ENCODE peak calls at places on chromosome 12, in five cellular contexts. N, B, R, W and S are unnamed samples.

GRCh38 chr12:91978143-91978542 is 167.5 kb downstream of the BTG1 start:
- DNase-seq in N (no peak), W (no peak), B (no peak), R (no peak), S (no peak)

GRCh38 chr12:50074936-50075807 is 10.0 kb upstream of the SMARCD1 start:
- DNase-seq in R (peak; percentile 93), W (peak; percentile 37), B (peak; percentile 82), N (peak; percentile 42), S (peak; percentile 82)

GRCh38 chr12:76762556-76762955 is 1.4 kb upstream of the ZDHHC17 start:
- DNase-seq in N (no peak), W (no peak), R (no peak), B (no peak), S (no peak)

GRCh38 chr12:79925492-79925891 is 9.4 kb downstream of the PPP1R12A start:
- DNase-seq in W (no peak), B (no peak), R (no peak), N (no peak), S (no peak)

GRCh38 chr12:29072631-29073030 is 76.4 kb upstream of the FAR2 start:
- DNase-seq in W (no peak), B (no peak), N (no peak), R (no peak), S (no peak)

GRCh38 chr12:122862872-122863701 is 27.8 kb downstream of the HIP1R start:
- DNase-seq in W (no peak), N (no peak), B (no peak), R (no peak), S (peak; percentile 78)

GRCh38 chr12:22350817-22351371 is 16.4 kb upstream of the ST8SIA1 start:
- DNase-seq in W (no peak), B (no peak), R (no peak), N (no peak), S (no peak)

GRCh38 chr12:2292560-2292959 is 239.8 kb downstream of the CACNA1C start:
- DNase-seq in W (no peak), R (no peak), N (no peak), B (no peak), S (no peak)

GRCh38 chr12:117045175-117045997 is 53.8 kb downstream of the TESC start:
- DNase-seq in N (no peak), B (no peak), W (no peak), R (no peak), S (peak; percentile 92)

GRCh38 chr12:65324551-65324950 is 46.1 kb downstream of the MSRB3 start:
- DNase-seq in N (no peak), R (no peak), W (no peak), B (no peak), S (no peak)

GRCh38 chr12:131850856-131851559 is 22.8 kb downstream of the MMP17 start:
- DNase-seq in R (no peak), B (no peak), W (no peak), N (no peak), S (no peak)

GRCh38 chr12:68784015-68784414 is 24.0 kb upstream of the MDM2 start:
- DNase-seq in R (no peak), N (no peak), W (no peak), B (no peak), S (peak; percentile 29)

GRCh38 chr12:1391722-1392121 is 202.7 kb downstream of the FBXL14 start:
- DNase-seq in R (no peak), W (no peak), B (no peak), N (peak; percentile 8), S (no peak)

DNA sequence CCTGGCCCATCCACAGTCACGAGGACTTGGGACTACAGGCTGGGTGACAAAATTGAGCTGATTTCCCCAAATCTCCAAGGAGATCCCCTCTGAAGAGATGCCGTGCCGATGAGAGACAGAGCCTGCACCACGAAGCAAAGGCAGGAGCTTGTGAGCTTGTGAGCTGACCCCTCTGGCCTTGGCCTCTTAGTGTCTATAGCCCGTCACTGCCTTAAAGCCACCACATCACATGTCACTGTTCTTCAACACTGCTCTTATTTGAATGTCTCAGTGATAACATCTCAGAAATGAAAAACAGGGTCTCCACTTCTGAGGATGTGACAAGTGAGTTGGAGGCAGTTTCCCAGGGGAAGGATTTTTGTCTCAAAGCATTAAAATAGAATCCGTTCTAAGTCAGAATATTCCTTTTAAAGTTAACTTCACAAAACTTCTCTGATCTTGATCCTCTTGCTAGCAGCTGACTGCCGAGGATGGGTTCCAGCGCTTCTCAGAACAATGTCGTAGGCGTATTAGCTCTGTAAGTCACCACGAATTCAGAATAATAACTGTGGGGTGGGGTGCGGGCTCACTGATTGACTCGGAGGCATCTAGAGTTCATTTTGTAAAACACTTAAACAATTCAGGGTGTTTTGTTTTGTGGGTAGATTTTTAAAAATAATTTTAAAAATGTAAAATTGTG is 37.5 kb downstream of the CHST11 start:
- DNase-seq in N (no peak), B (peak; percentile 50), W (peak; percentile 57), R (no peak), S (no peak)
- TF ChIP-seq SRF in N (no peak), B (no peak), W (no peak), R (no peak), S (no peak)

DNA sequence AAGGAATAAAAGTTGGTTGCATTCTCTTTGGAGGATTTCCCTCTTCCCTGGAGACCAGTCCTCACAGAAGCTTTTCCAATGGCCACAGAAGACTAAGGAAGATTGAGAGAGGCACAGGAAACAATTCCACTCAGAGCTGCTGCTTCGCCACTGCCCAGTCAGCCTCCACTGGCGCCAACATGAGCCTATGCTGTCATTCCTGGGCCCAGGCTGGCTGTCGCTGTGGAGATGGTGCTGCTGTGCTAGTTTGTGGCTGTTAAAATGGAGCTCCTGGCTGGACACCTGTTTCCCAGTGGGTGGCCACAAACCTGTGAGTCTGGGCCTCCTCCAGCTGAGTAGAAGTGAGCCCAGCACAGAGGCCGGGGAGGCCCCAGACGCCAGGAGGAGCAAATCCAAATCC is 6.6 kb downstream of the P2RX7 start:
- DNase-seq in R (no peak), B (no peak), N (no peak), W (no peak), S (no peak)
- TF ChIP-seq SRF in R (no peak), B (no peak), N (no peak), W (no peak), S (no peak)

GRCh38 chr12:124762384-124762783 is 101.3 kb downstream of the SCARB1 start:
- DNase-seq in R (no peak), W (no peak), N (no peak), B (no peak), S (no peak)

GRCh38 chr12:124760548-124760947 is 103.1 kb downstream of the SCARB1 start:
- DNase-seq in R (no peak), B (no peak), W (no peak), N (no peak), S (no peak)

GRCh38 chr12:124762791-124763593 is 100.7 kb downstream of the SCARB1 start:
- DNase-seq in N (no peak), W (no peak), R (no peak), B (no peak), S (no peak)

GRCh38 chr12:124761056-124761455 is 102.6 kb downstream of the SCARB1 start:
- DNase-seq in W (no peak), B (no peak), R (no peak), N (no peak), S (no peak)

GRCh38 chr12:124761876-124762275 is 101.8 kb downstream of the SCARB1 start:
- DNase-seq in W (no peak), R (no peak), N (no peak), B (no peak), S (no peak)
- TF ChIP-seq SRF in W (no peak), R (no peak), N (no peak), B (no peak), S (no peak)

DNA sequence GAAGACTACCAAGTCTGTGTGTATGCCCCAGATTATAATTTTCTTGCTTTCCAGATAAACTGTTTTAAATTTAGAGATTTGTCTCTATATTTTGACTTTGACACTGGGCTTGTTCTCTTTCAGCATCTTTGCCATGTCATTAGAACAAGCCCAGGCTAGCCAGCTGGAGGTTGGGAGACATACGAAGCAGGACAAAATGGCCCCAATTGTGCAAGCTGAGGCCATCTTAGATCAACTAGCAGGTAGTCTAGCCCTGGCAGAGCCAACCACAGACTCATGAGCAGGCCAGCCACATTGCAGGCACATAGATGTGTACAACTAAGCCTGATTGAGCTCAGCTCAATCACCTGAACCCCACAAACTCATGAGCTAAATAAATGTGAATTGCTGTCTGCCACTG is 321.4 kb downstream of the ATP23 start:
- DNase-seq in W (no peak), B (no peak), R (no peak), N (no peak), S (no peak)
- TF ChIP-seq SRF in W (no peak), B (no peak), R (no peak), N (no peak), S (no peak)

DNA sequence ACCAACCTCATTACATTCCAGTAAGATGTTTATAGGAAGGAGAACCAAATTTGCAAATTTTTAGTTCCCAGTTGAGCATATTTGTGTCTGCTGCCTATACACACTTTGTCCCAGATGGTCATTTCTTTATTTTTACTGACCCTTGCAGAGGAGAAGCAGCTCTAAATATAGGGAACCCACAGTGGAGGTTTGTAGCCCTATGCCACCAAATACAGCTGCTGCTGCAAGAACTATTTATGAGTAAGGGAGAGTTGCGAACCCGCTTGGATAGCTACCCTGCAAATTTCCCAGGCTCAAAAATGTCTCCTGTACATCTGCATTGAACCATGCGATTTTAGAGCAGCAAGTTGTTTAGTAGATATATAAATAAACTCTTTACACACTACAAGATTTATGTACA is 48.2 kb downstream of the NAV3 start:
- DNase-seq in R (no peak), B (no peak), N (no peak), W (no peak), S (no peak)
- TF ChIP-seq SRF in R (no peak), B (no peak), N (no peak), W (no peak), S (no peak)

DNA sequence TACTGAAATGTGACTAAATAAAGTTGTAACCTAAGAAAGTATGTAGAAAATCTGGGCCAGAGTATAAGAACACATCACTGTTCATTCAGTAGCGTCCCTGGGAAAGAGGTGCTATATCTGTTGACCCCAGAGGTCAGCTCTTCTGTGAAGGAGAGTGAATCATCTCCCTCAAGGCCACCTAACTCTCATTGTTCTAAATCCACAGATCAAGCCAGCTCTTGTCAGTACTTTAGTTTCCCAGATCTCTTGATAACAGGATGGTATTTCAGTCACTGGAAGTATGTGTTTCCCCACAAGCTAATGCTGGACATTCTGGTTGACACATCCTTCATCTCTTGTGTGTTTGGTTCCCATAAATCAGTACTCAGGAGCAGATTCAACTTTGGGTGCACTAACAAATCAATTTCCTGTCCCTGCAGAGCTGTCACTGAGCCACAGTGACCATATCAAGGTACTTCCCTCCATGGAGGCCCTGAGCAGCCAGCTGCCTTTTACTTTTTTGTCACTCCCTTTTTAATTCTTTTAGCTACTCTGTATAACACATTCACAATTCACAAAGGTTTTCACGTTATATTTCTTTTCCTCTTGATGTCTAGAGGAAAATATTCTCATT is 7.8 kb downstream of the KRT1 start:
- DNase-seq in N (peak; percentile 27), W (no peak), R (no peak), B (no peak), S (peak; percentile 17)
- TF ChIP-seq SRF in N (no peak), W (no peak), R (no peak), B (no peak), S (no peak)

GRCh38 chr12:12079291-12079690 is 8.6 kb downstream of the BCL2L14 start:
- DNase-seq in W (no peak), N (no peak), B (no peak), R (no peak), S (no peak)
- TF ChIP-seq SRF in W (no peak), N (no peak), B (no peak), R (no peak), S (no peak)